ENCODE peak calls at places on chromosomes 3 and 15, in ten cellular contexts. One of them, this sample, is unnamed.

GRCh38 chr15:25333049-25333448 is 105.8 kb downstream of the UBE3A start:
- DNase-seq in dorsolateral prefrontal cortex: no peak
- DNase-seq in heart right ventricle: no peak
- DNase-seq in T-helper 1 cell: no peak
- DNase-seq in GM20000: no peak
- DNase-seq in kidney glomerular epithelial cell: peak; percentile 40
- DNase-seq in pons: no peak
- DNase-seq in NCI-H1105: no peak
- DNase-seq in CD8-positive, alpha-beta T cell: no peak
- DNase-seq in GM10248: no peak
- DNase-seq in this sample: no peak

GRCh38 chr3:9810846-9811245 is 784 bp downstream of the TTLL3 start:
- DNase-seq in heart right ventricle: no peak
- DNase-seq in NCI-H1105: no peak
- DNase-seq in GM10248: no peak
- DNase-seq in CD8-positive, alpha-beta T cell: no peak
- DNase-seq in T-helper 1 cell: no peak
- DNase-seq in GM20000: no peak
- DNase-seq in pons: no peak
- DNase-seq in kidney glomerular epithelial cell: no peak
- DNase-seq in dorsolateral prefrontal cortex: no peak
- DNase-seq in this sample: no peak

GRCh38 chr3:149377408-149378111 is at the start of gene TM4SF1:
- DNase-seq in dorsolateral prefrontal cortex: no peak
- DNase-seq in pons: no peak
- DNase-seq in CD8-positive, alpha-beta T cell: no peak
- DNase-seq in kidney glomerular epithelial cell: peak; percentile 96
- DNase-seq in T-helper 1 cell: no peak
- DNase-seq in GM20000: no peak
- DNase-seq in GM10248: no peak
- DNase-seq in heart right ventricle: peak; percentile 87
- DNase-seq in NCI-H1105: no peak
- DNase-seq in this sample: no peak

GRCh38 chr3:11899826-11900225 is 53.1 kb upstream of the TAMM41 start:
- DNase-seq in pons: no peak
- DNase-seq in heart right ventricle: no peak
- DNase-seq in T-helper 1 cell: no peak
- DNase-seq in NCI-H1105: no peak
- DNase-seq in GM20000: no peak
- DNase-seq in kidney glomerular epithelial cell: no peak
- DNase-seq in GM10248: no peak
- DNase-seq in dorsolateral prefrontal cortex: no peak
- DNase-seq in CD8-positive, alpha-beta T cell: no peak
- DNase-seq in this sample: no peak

GRCh38 chr3:61974662-61975061 is 398.7 kb downstream of the FEZF2 start:
- DNase-seq in CD8-positive, alpha-beta T cell: no peak
- DNase-seq in GM10248: no peak
- DNase-seq in heart right ventricle: no peak
- DNase-seq in NCI-H1105: no peak
- DNase-seq in GM20000: no peak
- DNase-seq in T-helper 1 cell: no peak
- DNase-seq in pons: no peak
- DNase-seq in kidney glomerular epithelial cell: no peak
- DNase-seq in dorsolateral prefrontal cortex: no peak
- DNase-seq in this sample: no peak

GRCh38 chr15:81411969-81412633 is 38.1 kb upstream of the TMC3 start:
- DNase-seq in GM10248: no peak
- DNase-seq in NCI-H1105: no peak
- DNase-seq in kidney glomerular epithelial cell: no peak
- DNase-seq in pons: no peak
- DNase-seq in heart right ventricle: no peak
- DNase-seq in GM20000: no peak
- DNase-seq in T-helper 1 cell: no peak
- DNase-seq in CD8-positive, alpha-beta T cell: no peak
- DNase-seq in dorsolateral prefrontal cortex: no peak
- DNase-seq in this sample: no peak

GRCh38 chr3:164723396-164723795 is 354.9 kb downstream of the SI start:
- DNase-seq in T-helper 1 cell: no peak
- DNase-seq in kidney glomerular epithelial cell: no peak
- DNase-seq in NCI-H1105: no peak
- DNase-seq in dorsolateral prefrontal cortex: no peak
- DNase-seq in GM20000: no peak
- DNase-seq in heart right ventricle: no peak
- DNase-seq in pons: no peak
- DNase-seq in CD8-positive, alpha-beta T cell: no peak
- DNase-seq in GM10248: no peak
- DNase-seq in this sample: no peak

GRCh38 chr3:125003369-125003853 is 52.4 kb downstream of the HEG1 start:
- DNase-seq in pons: peak; percentile 73
- DNase-seq in dorsolateral prefrontal cortex: no peak
- DNase-seq in NCI-H1105: no peak
- DNase-seq in kidney glomerular epithelial cell: peak; percentile 59
- DNase-seq in T-helper 1 cell: no peak
- DNase-seq in GM10248: no peak
- DNase-seq in GM20000: no peak
- DNase-seq in heart right ventricle: peak; percentile 71
- DNase-seq in CD8-positive, alpha-beta T cell: no peak
- DNase-seq in this sample: no peak

GRCh38 chr15:28942046-28942445 is 56.3 kb downstream of the APBA2 start:
- DNase-seq in GM10248: no peak
- DNase-seq in pons: no peak
- DNase-seq in kidney glomerular epithelial cell: no peak
- DNase-seq in GM20000: no peak
- DNase-seq in T-helper 1 cell: peak; percentile 12
- DNase-seq in NCI-H1105: no peak
- DNase-seq in CD8-positive, alpha-beta T cell: peak; percentile 34
- DNase-seq in dorsolateral prefrontal cortex: no peak
- DNase-seq in heart right ventricle: no peak
- DNase-seq in this sample: no peak

GRCh38 chr3:69326821-69327433 is 59.0 kb downstream of the FRMD4B start:
- DNase-seq in heart right ventricle: peak; percentile 21
- DNase-seq in NCI-H1105: no peak
- DNase-seq in dorsolateral prefrontal cortex: no peak
- DNase-seq in GM20000: peak; percentile 50
- DNase-seq in T-helper 1 cell: peak; percentile 25
- DNase-seq in kidney glomerular epithelial cell: no peak
- DNase-seq in GM10248: peak; percentile 50
- DNase-seq in CD8-positive, alpha-beta T cell: no peak
- DNase-seq in pons: no peak
- DNase-seq in this sample: peak; percentile 89

GRCh38 chr15:49923671-49924070 is 195.4 kb downstream of the ATP8B4 start:
- DNase-seq in GM10248: no peak
- DNase-seq in dorsolateral prefrontal cortex: no peak
- DNase-seq in T-helper 1 cell: no peak
- DNase-seq in NCI-H1105: no peak
- DNase-seq in CD8-positive, alpha-beta T cell: no peak
- DNase-seq in pons: no peak
- DNase-seq in heart right ventricle: no peak
- DNase-seq in kidney glomerular epithelial cell: no peak
- DNase-seq in GM20000: no peak
- DNase-seq in this sample: no peak

GRCh38 chr3:40309925-40310635 is 573 bp downstream of the EIF1B start:
- DNase-seq in heart right ventricle: peak; percentile 42
- DNase-seq in CD8-positive, alpha-beta T cell: peak; percentile 24
- DNase-seq in pons: peak; percentile 39
- DNase-seq in GM20000: no peak
- DNase-seq in GM10248: peak; percentile 51
- DNase-seq in dorsolateral prefrontal cortex: peak; percentile 29
- DNase-seq in NCI-H1105: no peak
- DNase-seq in kidney glomerular epithelial cell: no peak
- DNase-seq in T-helper 1 cell: peak; percentile 19
- DNase-seq in this sample: peak; percentile 37

GRCh38 chr3:111285691-111286090 is 214.1 kb downstream of the NECTIN3 start:
- DNase-seq in GM10248: no peak
- DNase-seq in dorsolateral prefrontal cortex: no peak
- DNase-seq in kidney glomerular epithelial cell: no peak
- DNase-seq in GM20000: no peak
- DNase-seq in T-helper 1 cell: no peak
- DNase-seq in CD8-positive, alpha-beta T cell: no peak
- DNase-seq in NCI-H1105: peak; percentile 87
- DNase-seq in pons: peak; percentile 19
- DNase-seq in heart right ventricle: no peak
- DNase-seq in this sample: no peak

GRCh38 chr3:30273304-30274072 is 332.9 kb upstream of the TGFBR2 start:
- DNase-seq in dorsolateral prefrontal cortex: no peak
- DNase-seq in GM20000: no peak
- DNase-seq in kidney glomerular epithelial cell: peak; percentile 42
- DNase-seq in GM10248: no peak
- DNase-seq in CD8-positive, alpha-beta T cell: no peak
- DNase-seq in pons: no peak
- DNase-seq in T-helper 1 cell: no peak
- DNase-seq in heart right ventricle: no peak
- DNase-seq in NCI-H1105: no peak
- DNase-seq in this sample: no peak

GRCh38 chr15:83174891-83175290 is 32.7 kb downstream of the HDGFL3 start:
- DNase-seq in kidney glomerular epithelial cell: no peak
- DNase-seq in heart right ventricle: no peak
- DNase-seq in NCI-H1105: no peak
- DNase-seq in pons: no peak
- DNase-seq in GM10248: no peak
- DNase-seq in GM20000: no peak
- DNase-seq in dorsolateral prefrontal cortex: no peak
- DNase-seq in CD8-positive, alpha-beta T cell: no peak
- DNase-seq in T-helper 1 cell: no peak
- DNase-seq in this sample: peak; percentile 17

GRCh38 chr15:62874064-62874463 is 168.5 kb upstream of the TPM1 start:
- DNase-seq in heart right ventricle: no peak
- DNase-seq in kidney glomerular epithelial cell: no peak
- DNase-seq in CD8-positive, alpha-beta T cell: no peak
- DNase-seq in NCI-H1105: no peak
- DNase-seq in T-helper 1 cell: no peak
- DNase-seq in pons: no peak
- DNase-seq in GM10248: no peak
- DNase-seq in dorsolateral prefrontal cortex: no peak
- DNase-seq in GM20000: no peak
- DNase-seq in this sample: no peak

GRCh38 chr3:160038862-160039562 is 50.4 kb downstream of the IL12A start:
- DNase-seq in NCI-H1105: peak; percentile 81
- DNase-seq in heart right ventricle: no peak
- DNase-seq in GM20000: no peak
- DNase-seq in GM10248: peak; percentile 41
- DNase-seq in pons: no peak
- DNase-seq in T-helper 1 cell: no peak
- DNase-seq in CD8-positive, alpha-beta T cell: no peak
- DNase-seq in dorsolateral prefrontal cortex: no peak
- DNase-seq in kidney glomerular epithelial cell: no peak
- DNase-seq in this sample: no peak

GRCh38 chr3:110667216-110667615 is 404.4 kb upstream of the NECTIN3 start:
- DNase-seq in T-helper 1 cell: no peak
- DNase-seq in GM20000: no peak
- DNase-seq in dorsolateral prefrontal cortex: no peak
- DNase-seq in heart right ventricle: no peak
- DNase-seq in CD8-positive, alpha-beta T cell: no peak
- DNase-seq in kidney glomerular epithelial cell: no peak
- DNase-seq in GM10248: no peak
- DNase-seq in pons: no peak
- DNase-seq in NCI-H1105: no peak
- DNase-seq in this sample: no peak

GRCh38 chr15:101528108-101528916 is 38.8 kb upstream of the PCSK6 start:
- DNase-seq in T-helper 1 cell: no peak
- DNase-seq in GM10248: peak; percentile 13
- DNase-seq in pons: no peak
- DNase-seq in NCI-H1105: no peak
- DNase-seq in CD8-positive, alpha-beta T cell: no peak
- DNase-seq in heart right ventricle: peak; percentile 56
- DNase-seq in GM20000: peak; percentile 9
- DNase-seq in kidney glomerular epithelial cell: peak; percentile 14
- DNase-seq in dorsolateral prefrontal cortex: no peak
- DNase-seq in this sample: no peak

GRCh38 chr3:107227091-107227490 is 150.1 kb upstream of the CCDC54 start:
- DNase-seq in GM20000: no peak
- DNase-seq in GM10248: no peak
- DNase-seq in T-helper 1 cell: no peak
- DNase-seq in heart right ventricle: no peak
- DNase-seq in NCI-H1105: no peak
- DNase-seq in pons: no peak
- DNase-seq in kidney glomerular epithelial cell: no peak
- DNase-seq in CD8-positive, alpha-beta T cell: no peak
- DNase-seq in dorsolateral prefrontal cortex: no peak
- DNase-seq in this sample: no peak

GRCh38 chr3:14428087-14429067 is 26.0 kb downstream of the SLC6A6 start:
- DNase-seq in T-helper 1 cell: no peak
- DNase-seq in GM20000: peak; percentile 42
- DNase-seq in pons: peak; percentile 61
- DNase-seq in heart right ventricle: no peak
- DNase-seq in NCI-H1105: no peak
- DNase-seq in kidney glomerular epithelial cell: no peak
- DNase-seq in CD8-positive, alpha-beta T cell: no peak
- DNase-seq in dorsolateral prefrontal cortex: no peak
- DNase-seq in GM10248: peak; percentile 52
- DNase-seq in this sample: peak; percentile 38

GRCh38 chr3:182980204-182981037 is at the start of gene DCUN1D1:
- DNase-seq in dorsolateral prefrontal cortex: peak; percentile 75
- DNase-seq in kidney glomerular epithelial cell: peak; percentile 38
- DNase-seq in GM10248: peak; percentile 96
- DNase-seq in CD8-positive, alpha-beta T cell: peak; percentile 84
- DNase-seq in pons: peak; percentile 66
- DNase-seq in GM20000: peak; percentile 99
- DNase-seq in NCI-H1105: peak; percentile 88
- DNase-seq in heart right ventricle: peak; percentile 91
- DNase-seq in T-helper 1 cell: peak; percentile 82
- DNase-seq in this sample: peak; percentile 92

GRCh38 chr15:28098766-28099554 is at the start of gene OCA2:
- DNase-seq in T-helper 1 cell: peak; percentile 62
- DNase-seq in kidney glomerular epithelial cell: no peak
- DNase-seq in heart right ventricle: no peak
- DNase-seq in dorsolateral prefrontal cortex: no peak
- DNase-seq in GM10248: no peak
- DNase-seq in NCI-H1105: no peak
- DNase-seq in GM20000: no peak
- DNase-seq in pons: no peak
- DNase-seq in CD8-positive, alpha-beta T cell: peak; percentile 61
- DNase-seq in this sample: no peak

GRCh38 chr15:66881173-66881905 is 179.3 kb downstream of the SMAD6 start:
- DNase-seq in dorsolateral prefrontal cortex: no peak
- DNase-seq in T-helper 1 cell: no peak
- DNase-seq in NCI-H1105: no peak
- DNase-seq in kidney glomerular epithelial cell: no peak
- DNase-seq in pons: no peak
- DNase-seq in heart right ventricle: no peak
- DNase-seq in GM10248: peak; percentile 5
- DNase-seq in GM20000: no peak
- DNase-seq in CD8-positive, alpha-beta T cell: no peak
- DNase-seq in this sample: no peak

GRCh38 chr3:64518496-64518895 is 169.3 kb downstream of the ADAMTS9 start:
- DNase-seq in dorsolateral prefrontal cortex: no peak
- DNase-seq in GM10248: no peak
- DNase-seq in T-helper 1 cell: no peak
- DNase-seq in pons: no peak
- DNase-seq in heart right ventricle: no peak
- DNase-seq in kidney glomerular epithelial cell: no peak
- DNase-seq in NCI-H1105: no peak
- DNase-seq in GM20000: no peak
- DNase-seq in CD8-positive, alpha-beta T cell: no peak
- DNase-seq in this sample: no peak

GRCh38 chr3:44495636-44496415 is 18.4 kb upstream of the ZNF445 start:
- DNase-seq in CD8-positive, alpha-beta T cell: no peak
- DNase-seq in pons: no peak
- DNase-seq in kidney glomerular epithelial cell: no peak
- DNase-seq in GM10248: no peak
- DNase-seq in dorsolateral prefrontal cortex: no peak
- DNase-seq in T-helper 1 cell: no peak
- DNase-seq in NCI-H1105: no peak
- DNase-seq in GM20000: no peak
- DNase-seq in heart right ventricle: no peak
- DNase-seq in this sample: no peak

GRCh38 chr3:97979610-97980009 is 7.4 kb upstream of the RIOX2 start:
- DNase-seq in T-helper 1 cell: no peak
- DNase-seq in NCI-H1105: no peak
- DNase-seq in heart right ventricle: peak; percentile 50
- DNase-seq in pons: no peak
- DNase-seq in GM10248: no peak
- DNase-seq in CD8-positive, alpha-beta T cell: no peak
- DNase-seq in GM20000: no peak
- DNase-seq in dorsolateral prefrontal cortex: no peak
- DNase-seq in kidney glomerular epithelial cell: no peak
- DNase-seq in this sample: no peak

GRCh38 chr15:33242165-33242564 is 47.7 kb upstream of the FMN1 start:
- DNase-seq in heart right ventricle: no peak
- DNase-seq in dorsolateral prefrontal cortex: no peak
- DNase-seq in NCI-H1105: no peak
- DNase-seq in kidney glomerular epithelial cell: peak; percentile 98
- DNase-seq in GM20000: no peak
- DNase-seq in GM10248: no peak
- DNase-seq in T-helper 1 cell: no peak
- DNase-seq in pons: no peak
- DNase-seq in CD8-positive, alpha-beta T cell: no peak
- DNase-seq in this sample: no peak

This sample was measured in GM12865.